ENCODE peak calls at places on chromosomes 3 and 15, in ten cellular contexts. P is upper lobe of right lung, T is endothelial cell of umbilical vein, B is IMR-90, O is ovary, E is uterus, V is Karpas-422, S is right atrium auricular region, W is left ventricle myocardium inferior, K is ascending aorta. L is an unnamed sample. For H3K36me3, the result is how much of the 10 kb centered on the place peaks cover.

GRCh38 chr15:31296304-31297220 is 30.1 kb upstream of the KLF13 start:
- DNase-seq in P (peak), O (no peak), K (peak), S (peak), B (no peak), E (peak), W (no peak), V (no peak), T (peak), L (no peak)

GRCh38 chr3:48112813-48113212 is 75.4 kb downstream of the CDC25A start:
- DNase-seq in O (no peak), B (no peak), K (no peak), S (no peak), E (no peak), P (no peak), W (no peak), T (no peak), V (no peak), L (no peak)

GRCh38 chr3:44455318-44455717 is 22.2 kb downstream of the ZNF445 start:
- DNase-seq in P (no peak), S (no peak), E (no peak), V (no peak), O (no peak), B (no peak), K (no peak), T (no peak), W (no peak), L (no peak)

GRCh38 chr3:32460031-32460749 is 42.5 kb downstream of the CMTM6 start:
- DNase-seq in O (no peak), S (peak), W (no peak), P (no peak), B (no peak), V (peak), K (no peak), E (no peak), T (peak), L (no peak)

GRCh38 chr3:124993462-124993861 is 58.9 kb upstream of the MUC13 start:
- DNase-seq in O (no peak), V (no peak), B (no peak), S (peak), E (no peak), P (no peak), W (peak), K (no peak), T (no peak), L (peak)

GRCh38 chr3:72848703-72849081 is 447 bp upstream of the SHQ1 start:
- DNase-seq in P (no peak), V (no peak), W (no peak), O (no peak), T (no peak), B (no peak), S (no peak), E (no peak), K (no peak), L (no peak)

GRCh38 chr3:70247955-70248354 is 64.5 kb downstream of the MDFIC2 start:
- DNase-seq in S (no peak), P (no peak), T (peak), K (no peak), E (no peak), V (no peak), O (no peak), W (no peak), B (no peak), L (no peak)

GRCh38 chr15:48580736-48581135 is 64.8 kb downstream of the FBN1 start:
- DNase-seq in O (no peak), W (no peak), P (no peak), V (no peak), K (no peak), S (no peak), T (no peak), B (no peak), E (no peak), L (no peak)

GRCh38 chr3:111336511-111336910 is 205.5 kb upstream of the CD96 start:
- DNase-seq in B (peak), T (no peak), V (no peak), E (no peak), S (no peak), K (no peak), O (no peak), P (no peak), W (no peak), L (no peak)

GRCh38 chr3:120983841-120984240 is 75.8 kb downstream of the STXBP5L start:
- DNase-seq in T (no peak), S (no peak), O (no peak), B (no peak), W (no peak), E (no peak), K (no peak), V (no peak), P (no peak), L (no peak)

GRCh38 chr3:85881833-85882393 is 923.1 kb downstream of the CADM2 start:
- DNase-seq in E (no peak), T (no peak), K (no peak), P (no peak), W (no peak), O (no peak), S (no peak), B (no peak), V (no peak), L (no peak)

GRCh38 chr3:154779571-154779970 is 300.5 kb upstream of the MME start:
- DNase-seq in B (peak), S (no peak), V (no peak), W (no peak), K (no peak), P (no peak), O (no peak), E (no peak), T (no peak), L (no peak)

GRCh38 chr15:42576776-42577175 is 1.4 kb downstream of the STARD9 start:
- DNase-seq in V (no peak), P (no peak), T (no peak), E (no peak), S (no peak), B (no peak), O (no peak), K (peak), W (no peak), L (no peak)
- H3K4me3 ChIP-seq in V (no peak), P (peak), T (no peak), E (no peak), S (no peak), B (no peak), O (peak), K (peak), W (peak), L (peak)

GRCh38 chr15:38540516-38540915 is 24.1 kb downstream of the RASGRP1 start:
- DNase-seq in T (no peak), K (no peak), V (no peak), E (no peak), P (no peak), S (no peak), O (no peak), B (no peak), W (no peak), L (no peak)

GRCh38 chr15:38549222-38549621 is 15.4 kb downstream of the RASGRP1 start:
- DNase-seq in O (no peak), K (no peak), S (no peak), E (no peak), B (peak), P (no peak), T (no peak), V (no peak), W (no peak), L (no peak)

GRCh38 chr15:38547255-38547997 is 17.2 kb downstream of the RASGRP1 start:
- DNase-seq in B (peak), P (no peak), T (no peak), O (no peak), K (no peak), W (no peak), S (no peak), V (no peak), E (no peak), L (no peak)

GRCh38 chr15:38541046-38541445 is 23.6 kb downstream of the RASGRP1 start:
- DNase-seq in K (no peak), O (no peak), W (no peak), T (no peak), P (no peak), V (no peak), E (no peak), B (no peak), S (no peak), L (no peak)

GRCh38 chr15:38545179-38545578 is 19.4 kb downstream of the RASGRP1 start:
- DNase-seq in T (no peak), P (no peak), S (no peak), E (no peak), O (no peak), K (no peak), B (peak), V (no peak), W (no peak), L (no peak)
- H3K36me3 ChIP-seq in T (under half), P (under half), S (under half), E (under half), O (under half), K (under half), B (under half), V (under half), W (under half), L (under half)

GRCh38 chr15:90126022-90126421 is 23.8 kb upstream of the IDH2 start:
- DNase-seq in B (no peak), T (no peak), O (no peak), K (no peak), E (no peak), P (no peak), W (no peak), S (no peak), V (no peak), L (no peak)
- H3K27ac ChIP-seq in B (no peak), T (no peak), O (no peak), K (no peak), E (no peak), P (no peak), W (peak), S (peak), V (no peak), L (peak)

GRCh38 chr3:39191773-39192172 is 622 bp downstream of the XIRP1 start:
- DNase-seq in P (no peak), O (no peak), K (no peak), W (no peak), T (no peak), S (no peak), B (no peak), E (no peak), V (no peak), L (no peak)

GRCh38 chr3:39189648-39190269 is 2.6 kb downstream of the XIRP1 start:
- DNase-seq in W (no peak), O (no peak), P (peak), T (peak), K (peak), E (peak), S (peak), B (peak), V (peak), L (no peak)

GRCh38 chr3:39189150-39189510 is 3.3 kb downstream of the XIRP1 start:
- DNase-seq in E (no peak), O (no peak), P (no peak), K (no peak), B (no peak), T (no peak), W (no peak), V (no peak), S (no peak), L (no peak)

GRCh38 chr3:39191103-39191502 is 1.3 kb downstream of the XIRP1 start:
- DNase-seq in E (no peak), V (no peak), P (no peak), B (no peak), T (no peak), K (no peak), O (no peak), W (no peak), S (no peak), L (no peak)

DNA sequence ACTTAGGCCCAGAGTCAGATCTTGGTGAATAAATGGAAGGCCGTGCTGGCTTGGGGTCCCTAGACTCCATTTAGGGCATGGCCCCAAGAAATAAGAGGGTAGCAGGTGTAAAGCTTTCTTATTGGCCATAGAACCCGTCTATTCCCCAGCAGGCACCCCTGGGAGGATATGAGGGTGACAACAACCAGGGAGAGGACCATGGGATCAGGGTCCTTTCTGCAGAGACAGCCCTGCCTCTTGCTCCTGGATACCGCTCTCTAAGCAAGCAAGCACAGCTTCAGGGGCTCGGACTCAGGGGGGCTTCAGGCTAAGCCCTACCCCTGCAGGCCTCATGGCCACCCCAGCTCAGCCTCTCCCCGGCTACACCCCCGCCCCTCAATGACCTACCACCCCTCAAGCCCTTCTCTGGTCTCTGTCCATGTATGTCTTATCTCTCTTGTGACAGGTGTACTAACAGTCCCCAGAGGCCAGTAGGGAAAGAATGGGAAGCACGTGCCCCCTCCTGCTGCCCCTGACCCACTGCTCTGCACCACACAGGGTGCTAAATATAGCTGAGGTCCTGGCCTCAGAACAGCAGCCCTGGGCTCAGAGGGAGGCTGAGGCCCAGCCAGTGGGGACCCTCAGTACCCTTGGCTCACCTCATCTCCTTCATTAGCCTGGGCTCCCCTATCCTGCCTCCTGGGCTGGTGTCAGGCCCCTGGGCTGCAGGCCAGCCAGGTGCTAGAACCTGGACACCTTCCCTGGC is 1.9 kb downstream of the XIRP1 start:
- DNase-seq in B (no peak), E (no peak), V (no peak), T (no peak), W (no peak), K (no peak), S (no peak), O (no peak), P (no peak), L (no peak)
- H3K4me3 ChIP-seq in B (no peak), E (no peak), V (no peak), T (no peak), W (peak), K (no peak), S (peak), O (no peak), P (no peak), L (peak)

GRCh38 chr3:113804701-113805100 is 33.9 kb upstream of the GRAMD1C start:
- DNase-seq in K (no peak), V (no peak), P (no peak), W (no peak), O (no peak), B (no peak), S (no peak), E (no peak), T (peak), L (no peak)
- H3K36me3 ChIP-seq in K (under half), V (under half), P (half or more), W (half or more), O (under half), B (under half), S (half or more), E (under half), T (under half), L (under half)

GRCh38 chr3:142498397-142499180 is 50.8 kb upstream of the XRN1 start:
- DNase-seq in P (no peak), S (no peak), K (no peak), V (no peak), O (no peak), T (no peak), B (peak), E (no peak), W (no peak), L (no peak)
- H3K27ac ChIP-seq in P (no peak), S (peak), K (no peak), V (no peak), O (no peak), T (peak), B (no peak), E (no peak), W (no peak), L (no peak)

GRCh38 chr3:16503191-16503776 is 10.2 kb downstream of the RFTN1 start:
- DNase-seq in V (no peak), E (no peak), O (no peak), T (no peak), S (no peak), P (no peak), B (no peak), W (no peak), K (no peak), L (no peak)
- H3K4me3 ChIP-seq in V (peak), E (no peak), O (no peak), T (no peak), S (no peak), P (no peak), B (no peak), W (no peak), K (no peak), L (no peak)

DNA sequence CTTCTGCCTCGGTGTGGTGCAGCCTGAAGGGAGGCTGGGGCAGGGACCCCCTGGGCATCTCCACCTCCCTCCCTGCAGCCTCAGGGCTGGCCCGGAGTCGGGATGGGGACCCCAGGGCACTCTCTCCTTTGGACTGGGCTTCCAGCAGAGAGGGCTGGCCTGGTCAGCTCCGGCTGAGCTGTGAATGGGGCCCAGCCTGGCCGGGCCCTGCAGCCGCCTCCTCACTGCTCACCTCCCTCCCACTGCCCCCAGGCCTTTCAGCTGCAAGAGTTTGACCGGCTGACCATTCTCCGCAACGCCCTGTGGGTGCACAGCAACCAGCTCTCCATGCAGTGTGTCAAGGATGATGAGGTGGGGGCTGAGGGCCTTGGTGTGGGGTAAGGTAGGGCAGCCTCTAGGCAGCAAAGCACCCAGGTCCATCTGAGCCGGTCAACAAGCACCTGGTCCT is 36.0 kb downstream of the PSTPIP1 start:
- DNase-seq in V (no peak), T (no peak), O (no peak), K (no peak), S (no peak), W (no peak), E (peak), P (peak), B (no peak), L (no peak)
- H3K36me3 ChIP-seq in V (under half), T (under half), O (under half), K (under half), S (under half), W (under half), E (under half), P (under half), B (under half), L (under half)

GRCh38 chr3:195209836-195210551 is 61.0 kb downstream of the XXYLT1 start:
- DNase-seq in V (no peak), E (peak), B (peak), K (no peak), O (peak), P (peak), T (peak), W (peak), S (no peak), L (peak)

GRCh38 chr3:195209083-195209835 is 61.7 kb downstream of the XXYLT1 start:
- DNase-seq in O (peak), B (peak), W (no peak), S (no peak), P (peak), V (no peak), K (no peak), E (peak), T (no peak), L (peak)

GRCh38 chr3:195208183-195208582 is 62.8 kb downstream of the XXYLT1 start:
- DNase-seq in W (no peak), S (no peak), K (no peak), T (no peak), V (no peak), E (peak), B (no peak), P (peak), O (no peak), L (no peak)

GRCh38 chr3:195207731-195208130 is 63.2 kb downstream of the XXYLT1 start:
- DNase-seq in T (no peak), V (no peak), W (no peak), O (no peak), B (no peak), K (no peak), P (peak), S (no peak), E (peak), L (no peak)

DNA sequence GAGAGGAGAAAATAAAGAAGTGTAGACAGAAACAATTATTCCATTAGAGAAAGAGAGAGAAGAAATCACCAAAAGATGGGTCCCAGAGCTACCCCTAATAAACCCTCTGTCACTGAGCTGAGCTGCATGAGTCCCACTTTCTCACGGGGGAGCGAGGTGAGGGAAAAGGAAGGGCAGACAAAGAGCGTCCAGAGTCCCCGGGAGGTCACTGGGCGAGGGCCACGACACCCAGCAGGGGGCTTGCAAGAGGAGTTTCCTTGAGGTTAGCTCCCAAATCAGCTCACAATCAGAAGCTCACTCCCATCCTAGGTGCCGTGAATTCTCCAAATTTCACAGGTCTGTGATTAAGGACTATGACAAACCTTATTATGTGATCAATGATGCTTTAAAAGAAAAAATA is 62.3 kb downstream of the XXYLT1 start:
- DNase-seq in P (peak), V (no peak), B (no peak), W (no peak), E (peak), S (no peak), K (no peak), T (no peak), O (no peak), L (no peak)
- H3K27ac ChIP-seq in P (peak), V (no peak), B (peak), W (peak), E (peak), S (peak), K (peak), T (no peak), O (peak), L (peak)

GRCh38 chr3:194269610-194270145 is 81.5 kb downstream of the CPN2 start:
- DNase-seq in K (peak), B (no peak), T (peak), E (peak), O (peak), W (peak), S (peak), P (peak), V (no peak), L (peak)

GRCh38 chr3:194267744-194268658 is 83.1 kb downstream of the CPN2 start:
- DNase-seq in T (no peak), B (peak), P (no peak), W (peak), K (peak), V (no peak), S (peak), E (peak), O (peak), L (peak)

GRCh38 chr3:194266658-194267005 is 84.5 kb downstream of the CPN2 start:
- DNase-seq in O (peak), E (peak), B (no peak), K (no peak), W (no peak), P (no peak), V (no peak), T (peak), S (peak), L (no peak)

GRCh38 chr3:194270627-194271458 is 80.3 kb downstream of the CPN2 start:
- DNase-seq in B (no peak), V (no peak), K (peak), T (peak), E (peak), S (peak), P (peak), O (peak), W (peak), L (peak)

DNA sequence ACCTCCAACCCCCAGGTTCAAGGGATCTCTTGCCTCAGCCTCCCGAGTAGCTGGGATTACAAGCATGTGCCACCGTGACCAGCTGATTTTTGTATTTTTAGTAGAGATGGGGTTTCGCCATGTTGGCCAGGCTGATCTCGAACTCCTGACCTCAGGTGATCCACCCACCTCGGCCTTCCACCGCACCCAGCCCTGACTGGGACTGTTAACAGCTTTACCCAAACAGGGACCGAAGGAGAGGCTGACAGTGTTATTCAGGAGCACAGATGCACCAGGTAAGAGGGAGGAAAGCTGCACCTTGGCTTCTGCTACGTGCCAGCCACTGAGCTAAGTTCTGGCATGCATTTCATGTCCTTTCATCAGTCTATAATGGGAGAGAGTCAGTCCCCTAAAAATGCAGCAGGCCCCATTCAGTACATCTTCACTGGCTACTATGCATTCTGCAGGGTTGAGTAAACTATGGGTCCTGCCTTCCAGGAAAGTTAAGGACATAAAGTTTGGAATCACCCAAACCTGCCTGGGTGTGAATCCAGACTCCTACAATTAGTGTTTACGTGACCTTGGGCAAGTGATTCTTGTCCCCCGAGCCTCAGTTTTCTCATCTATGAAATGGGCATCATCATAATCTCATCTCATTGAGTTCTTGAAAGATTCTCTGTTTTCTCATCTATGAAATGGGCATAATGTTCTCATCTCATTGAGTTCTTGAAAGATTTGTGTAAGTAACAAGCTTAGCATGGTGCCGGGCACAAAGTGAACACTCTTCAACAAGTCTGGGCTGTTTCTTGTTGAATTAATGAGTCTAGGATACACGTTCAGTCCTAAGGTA is 82.3 kb downstream of the CPN2 start:
- DNase-seq in B (no peak), S (peak), T (no peak), E (peak), P (no peak), V (no peak), W (no peak), O (peak), K (peak), L (no peak)
- H3K4me3 ChIP-seq in B (no peak), S (no peak), T (no peak), E (no peak), P (no peak), V (no peak), W (peak), O (no peak), K (no peak), L (no peak)